ENCODE peak calls at places on chromosomes 3 and 15, in nine cellular contexts. C is anterior cingulate cortex; Q is stimulated activated CD4-positive, alpha-beta T cell treated with anti-CD3 and anti-CD28 coated beads, TNF-alpha, amount 100 ng/mL, for 1 hour; K is adipocyte; T is activated T-cell treated with anti-CD3 and anti-CD28 coated beads, Interleukin-2, amount 50 U/mL, for 72 hours; F is CD4-positive, alpha-beta T cell; A is Panc1; E is iPS-NIHi11; S is neural crest cell. Y is an unnamed sample.
A peak's percentile ranks its signal among the peaks of the same experiment; 100 is the strongest.

GRCh38 chr15:31306036-31306425 is 20.6 kb upstream of the KLF13 start:
- DNase-seq in K (no peak), A (no peak), F (no peak), C (no peak), Q (no peak), E (no peak), S (no peak), T (no peak), Y (no peak)

GRCh38 chr3:55658297-55659022 is 171.4 kb upstream of the WNT5A start:
- DNase-seq in S (no peak), T (no peak), K (no peak), E (no peak), A (no peak), Q (no peak), C (no peak), F (no peak), Y (no peak)

GRCh38 chr15:71452893-71453292 is 337.6 kb downstream of the THSD4 start:
- DNase-seq in Q (no peak), S (no peak), F (no peak), K (no peak), C (no peak), T (no peak), A (no peak), E (no peak), Y (no peak)

GRCh38 chr3:125186261-125186770 is 26.2 kb downstream of the SLC12A8 start:
- DNase-seq in K (peak; percentile 63), A (no peak), F (no peak), Q (no peak), E (no peak), C (no peak), T (no peak), S (no peak), Y (no peak)

GRCh38 chr3:43062040-43062555 is 43.8 kb downstream of the POMGNT2 start:
- DNase-seq in S (no peak), F (no peak), A (no peak), Q (no peak), E (no peak), K (no peak), C (no peak), T (no peak), Y (no peak)

GRCh38 chr3:177300039-177300833 is 103.0 kb upstream of the TBL1XR1 start:
- DNase-seq in E (peak; percentile 54), K (peak; percentile 32), F (no peak), C (no peak), Q (no peak), A (no peak), T (no peak), S (no peak), Y (no peak)

GRCh38 chr3:30486386-30486785 is 120.0 kb upstream of the TGFBR2 start:
- DNase-seq in C (no peak), E (no peak), T (no peak), S (no peak), F (no peak), A (no peak), Q (no peak), K (no peak), Y (no peak)

GRCh38 chr3:177119829-177120228 is 77.5 kb downstream of the TBL1XR1 start:
- DNase-seq in S (no peak), F (no peak), K (no peak), T (no peak), C (no peak), Q (no peak), A (no peak), E (no peak), Y (no peak)

GRCh38 chr15:67792250-67792942 is 32.9 kb upstream of the SKOR1 start:
- DNase-seq in F (no peak), Q (no peak), E (no peak), K (no peak), T (no peak), C (no peak), S (no peak), A (no peak), Y (no peak)

GRCh38 chr15:60932051-60932915 is 296.8 kb downstream of the RORA start:
- DNase-seq in T (peak; percentile 72), Q (peak; percentile 29), F (peak; percentile 28), K (peak; percentile 49), A (no peak), S (no peak), E (no peak), C (no peak), Y (no peak)

GRCh38 chr3:115092220-115092791 is 54.8 kb downstream of the ZBTB20 start:
- DNase-seq in T (peak; percentile 46), S (peak; percentile 46), C (no peak), F (peak; percentile 14), K (peak; percentile 75), E (peak; percentile 57), A (peak; percentile 32), Q (peak; percentile 20), Y (peak; percentile 44)

GRCh38 chr15:43774062-43774461 is 2.7 kb downstream of the ELL3 start:
- DNase-seq in S (no peak), C (no peak), K (no peak), F (no peak), Q (no peak), E (no peak), T (no peak), A (no peak), Y (no peak)

GRCh38 chr3:138114431-138114918 is 933 bp downstream of the DZIP1L start:
- DNase-seq in T (no peak), S (peak; percentile 13), K (peak; percentile 47), C (no peak), Q (no peak), A (no peak), F (no peak), E (peak; percentile 25), Y (peak; percentile 24)

GRCh38 chr15:70140543-70141375 is 43.0 kb upstream of the TLE3 start:
- DNase-seq in A (no peak), K (no peak), F (no peak), E (peak; percentile 65), T (peak; percentile 30), C (no peak), S (no peak), Q (no peak), Y (peak; percentile 64)

GRCh38 chr3:173397161-173398110 is at the start of gene NLGN1:
- DNase-seq in Q (no peak), T (peak; percentile 18), S (peak; percentile 63), F (no peak), C (peak; percentile 31), A (no peak), K (peak; percentile 94), E (peak; percentile 69), Y (peak; percentile 75)

GRCh38 chr3:27521179-27521871 is 37.1 kb upstream of the SLC4A7 start:
- DNase-seq in E (no peak), T (no peak), A (peak; percentile 86), C (no peak), K (peak; percentile 83), S (no peak), F (no peak), Q (no peak), Y (no peak)

GRCh38 chr3:94118390-94118789 is 55.5 kb downstream of the NSUN3 start:
- DNase-seq in C (no peak), Q (no peak), S (no peak), K (no peak), F (no peak), T (no peak), A (no peak), E (no peak), Y (no peak)

GRCh38 chr3:99958177-99958912 is 140.7 kb downstream of the CMSS1 start:
- DNase-seq in T (no peak), A (no peak), C (no peak), E (no peak), Q (no peak), F (no peak), K (no peak), S (no peak), Y (no peak)

GRCh38 chr3:122996038-122996580 is 31.5 kb downstream of the SEMA5B start:
- DNase-seq in K (no peak), Q (no peak), T (no peak), A (no peak), F (no peak), S (no peak), E (no peak), C (no peak), Y (no peak)

GRCh38 chr3:39639344-39640236 is 169.8 kb upstream of the MYRIP start:
- DNase-seq in C (no peak), F (no peak), E (peak; percentile 54), T (peak; percentile 22), K (peak; percentile 94), Q (no peak), A (peak; percentile 45), S (no peak), Y (no peak)

GRCh38 chr3:43024183-43024865 is 45.2 kb downstream of the GASK1A start:
- DNase-seq in T (peak; percentile 50), F (peak; percentile 38), E (no peak), S (no peak), C (no peak), Q (peak; percentile 6), K (no peak), A (no peak), Y (no peak)

GRCh38 chr15:68431037-68431791 is 749 bp downstream of the ITGA11 start:
- DNase-seq in C (no peak), A (no peak), F (no peak), T (no peak), Q (no peak), S (no peak), E (peak; percentile 74), K (peak; percentile 78), Y (peak; percentile 43)

GRCh38 chr3:10806001-10806400 is 10.0 kb upstream of the SLC6A11 start:
- DNase-seq in E (no peak), F (no peak), K (no peak), S (no peak), Q (no peak), T (no peak), A (no peak), C (no peak), Y (no peak)

GRCh38 chr15:41790169-41790568 is 15.9 kb downstream of the MAPKBP1 start:
- DNase-seq in A (no peak), F (no peak), S (no peak), Q (no peak), E (no peak), C (no peak), K (no peak), T (no peak), Y (no peak)

GRCh38 chr3:58005662-58006061 is 2.6 kb upstream of the FLNB start:
- DNase-seq in C (no peak), T (no peak), A (no peak), K (peak; percentile 66), F (no peak), S (no peak), Q (no peak), E (no peak), Y (no peak)

GRCh38 chr3:18087963-18088362 is 337.2 kb downstream of the SATB1 start:
- DNase-seq in Q (no peak), F (no peak), K (no peak), A (no peak), T (no peak), S (no peak), E (no peak), C (no peak), Y (no peak)

GRCh38 chr3:95334461-95334860 is 1271.6 kb downstream of the NSUN3 start:
- DNase-seq in K (no peak), S (no peak), C (no peak), Q (no peak), F (no peak), T (no peak), E (no peak), A (no peak), Y (no peak)

GRCh38 chr15:59346951-59347350 is 25.7 kb downstream of the MYO1E start:
- DNase-seq in T (no peak), F (no peak), S (no peak), K (no peak), C (no peak), A (no peak), Q (no peak), E (no peak), Y (peak; percentile 47)

GRCh38 chr3:112042842-112043280 is 8.3 kb downstream of the TMPRSS7 start:
- DNase-seq in C (no peak), S (no peak), T (no peak), A (no peak), E (no peak), Q (no peak), K (no peak), F (no peak), Y (no peak)

GRCh38 chr3:10352146-10352911 is 31.4 kb upstream of the SEC13 start:
- DNase-seq in C (no peak), S (no peak), F (no peak), T (no peak), A (no peak), K (peak; percentile 55), Q (no peak), E (no peak), Y (no peak)